ENCODE peak calls at places on chromosomes 13 and 19, in five cellular contexts. W, X, M, B and S are unnamed samples.

GRCh38 chr13:31638577-31638976 is 100.7 kb upstream of the RXFP2 start:
- DNase-seq in W (no peak), M (peak; percentile 32), B (no peak), X (peak; percentile 94), S (no peak)

GRCh38 chr19:7980168-7980567 is 25.3 kb downstream of the ELAVL1 start:
- DNase-seq in B (no peak), X (no peak), M (no peak), W (no peak), S (no peak)

GRCh38 chr13:42495256-42495655 is 78.7 kb upstream of the TNFSF11 start:
- DNase-seq in M (peak; percentile 43), B (no peak), X (peak; percentile 13), W (no peak), S (no peak)

GRCh38 chr13:40793339-40793738 is 3.9 kb downstream of the SLC25A15 start:
- DNase-seq in W (no peak), X (no peak), B (no peak), M (no peak), S (no peak)

GRCh38 chr13:20654156-20654555 is 49.3 kb upstream of the IL17D start:
- DNase-seq in X (peak; percentile 22), W (no peak), M (peak; percentile 46), B (no peak), S (no peak)

GRCh38 chr13:113141591-113141950 is 16.9 kb upstream of the PROZ start:
- DNase-seq in B (no peak), W (no peak), X (no peak), M (no peak), S (no peak)

GRCh38 chr13:109785141-109785891 is 1.1 kb downstream of the IRS2 start:
- DNase-seq in B (peak; percentile 50), W (no peak), M (peak; percentile 33), X (peak; percentile 84), S (no peak)

GRCh38 chr13:30194906-30195305 is 112.4 kb downstream of the KATNAL1 start:
- DNase-seq in M (no peak), W (no peak), B (peak; percentile 40), X (no peak), S (no peak)

GRCh38 chr13:97319088-97319487 is 97.0 kb downstream of the MBNL2 start:
- DNase-seq in B (no peak), M (no peak), W (no peak), X (peak; percentile 20), S (no peak)

GRCh38 chr13:105219636-105220035 is 1315.8 kb downstream of the EFNB2 start:
- DNase-seq in B (no peak), X (no peak), M (no peak), W (no peak), S (no peak)

GRCh38 chr19:49782515-49782914 is 15.7 kb downstream of the AP2A1 start:
- DNase-seq in W (no peak), X (no peak), B (no peak), M (no peak), S (no peak)

GRCh38 chr19:49776371-49776764 is 9.6 kb downstream of the AP2A1 start:
- DNase-seq in M (no peak), W (no peak), B (no peak), X (no peak), S (no peak)

GRCh38 chr19:49781394-49781793 is 14.6 kb downstream of the AP2A1 start:
- DNase-seq in X (no peak), B (no peak), W (no peak), M (no peak), S (no peak)

GRCh38 chr19:49779731-49780578 is 13.2 kb downstream of the AP2A1 start:
- DNase-seq in X (peak; percentile 40), M (no peak), B (no peak), W (no peak), S (peak; percentile 48)

GRCh38 chr19:49780861-49781260 is 14.1 kb downstream of the AP2A1 start:
- DNase-seq in X (no peak), M (no peak), B (no peak), W (no peak), S (no peak)
- H3K4me3 ChIP-seq in X (no peak overlapping the region), M (no peak overlapping the region), B (no peak overlapping the region), W (no peak overlapping the region), S (no peak overlapping the region)

DNA sequence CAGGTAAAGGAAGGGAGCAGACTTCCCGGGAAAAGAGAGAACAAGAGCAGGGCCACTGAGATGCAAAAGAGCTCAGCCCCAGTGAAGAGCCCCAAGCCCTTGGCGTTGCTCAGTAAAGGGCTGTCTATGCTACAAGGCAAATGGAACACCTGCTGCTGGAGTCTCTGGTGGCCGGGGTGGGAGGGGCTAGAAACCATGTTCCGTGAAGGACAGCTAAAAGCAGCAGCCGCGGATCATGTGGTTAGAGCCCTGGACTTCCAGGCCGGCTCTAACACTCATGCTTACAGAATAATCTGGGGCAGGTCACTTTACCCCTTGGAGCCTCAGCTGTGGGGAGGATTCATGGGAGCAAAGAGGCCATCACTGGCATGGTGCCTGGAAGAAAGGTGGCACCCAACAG is 17.8 kb downstream of the POU2F2 start:
- DNase-seq in X (no peak), M (no peak), W (peak; percentile 79), B (peak; percentile 51), S (peak; percentile 96)
- TF ChIP-seq EZH2phosphoT487 in X (no peak), M (no peak), W (no peak), B (no peak), S (no peak)

GRCh38 chr19:1790054-1790762 is 21.9 kb downstream of the ATP8B3 start:
- DNase-seq in W (no peak), B (peak; percentile 80), M (no peak), X (no peak), S (no peak)
- H3K4me3 ChIP-seq in W (no peak overlapping the region), B (peak overlapping the region; percentile 47), M (no peak overlapping the region), X (no peak overlapping the region), S (no peak overlapping the region)

DNA sequence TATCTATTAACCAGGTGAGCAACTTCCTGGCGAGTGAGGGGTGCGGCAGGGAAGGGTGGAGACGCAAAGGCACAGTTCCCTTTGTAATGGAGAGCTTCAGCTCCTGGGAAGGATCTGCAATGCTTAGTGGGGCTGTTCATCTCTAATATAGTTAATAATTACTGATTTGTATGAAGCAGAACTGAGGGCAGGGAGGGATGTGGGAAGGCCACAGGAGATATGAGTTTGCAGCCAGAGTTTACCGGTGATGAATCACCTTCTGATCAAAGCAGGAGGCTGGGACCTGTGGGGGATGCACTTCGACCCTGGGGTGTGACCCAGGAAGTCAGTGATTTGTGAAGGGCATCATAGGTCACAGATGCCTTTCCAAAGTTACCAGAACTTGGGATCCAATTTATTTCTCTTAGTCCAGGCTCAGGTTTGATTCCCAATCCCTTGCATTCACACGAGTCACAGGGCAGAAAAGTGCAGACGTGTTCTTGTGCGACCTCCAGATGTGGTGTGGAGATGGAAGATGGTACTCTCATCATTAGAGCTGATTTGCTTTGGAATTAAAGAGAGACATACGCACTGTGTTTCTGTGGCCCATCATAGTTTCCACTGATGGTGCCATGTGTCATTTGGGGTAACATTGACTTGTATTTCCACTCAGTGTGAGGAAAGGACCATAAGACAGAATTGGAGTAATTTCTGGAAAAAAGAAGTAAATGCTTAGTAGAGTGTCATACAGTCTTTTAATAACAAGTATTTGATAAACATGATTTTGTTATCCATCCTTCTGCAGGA is 55.0 kb downstream of the LRCH1 start:
- DNase-seq in M (peak; percentile 28), W (no peak), X (no peak), B (no peak), S (no peak)
- TF ChIP-seq EZH2phosphoT487 in M (no peak), W (no peak), X (no peak), B (no peak), S (no peak)

GRCh38 chr13:111956261-111957151 is 110.4 kb upstream of the SOX1 start:
- DNase-seq in X (no peak), B (no peak), M (no peak), W (no peak), S (no peak)
- H3K4me3 ChIP-seq in X (no peak overlapping the region), B (no peak overlapping the region), M (no peak overlapping the region), W (no peak overlapping the region), S (no peak overlapping the region)

GRCh38 chr13:101211261-101211660 is 205.0 kb downstream of the NALCN start:
- DNase-seq in X (peak; percentile 71), M (peak; percentile 76), W (no peak), B (no peak), S (no peak)
- TF ChIP-seq EZH2phosphoT487 in X (no peak), M (no peak), W (no peak), B (no peak), S (no peak)

DNA sequence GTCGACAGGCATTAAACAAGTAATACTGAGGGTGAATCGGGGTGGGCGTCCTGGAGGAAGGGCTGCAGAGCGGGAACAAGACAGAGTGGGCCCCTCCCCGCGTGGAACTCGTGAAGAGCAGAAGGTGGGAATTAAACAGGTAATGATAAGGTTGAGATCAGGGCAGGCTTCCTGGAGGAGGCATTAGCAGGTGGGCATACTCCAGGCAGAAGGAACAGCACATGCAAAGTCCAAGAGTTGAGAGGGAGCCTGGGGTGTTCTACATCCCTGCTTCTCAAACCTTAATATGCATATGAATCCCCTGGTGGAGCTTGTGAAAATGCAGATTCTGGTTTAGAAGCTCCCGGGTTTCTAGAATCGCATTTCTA is 23.3 kb downstream of the SLC8A2 start:
- DNase-seq in B (no peak), X (no peak), W (no peak), M (no peak), S (no peak)
- H3K4me3 ChIP-seq in B (peak overlapping the region; percentile 67), X (no peak overlapping the region), W (no peak overlapping the region), M (no peak overlapping the region), S (no peak overlapping the region)